ENCODE peak calls at places on chromosomes 5 and 9, in ten cellular contexts. S is esophagus squamous epithelium; V is ovary; M is mammary epithelial cell; F is heart right ventricle; R is CD8-positive, alpha-beta memory T cell; E is body of pancreas; K is aorta; P is CD8-positive, alpha-beta T cell; N is effector memory CD4-positive, alpha-beta T cell. H is an unnamed sample.

GRCh38 chr5:151651997-151652645 is 34.6 kb downstream of the SPARC start:
- DNase-seq in P (peak), R (peak), N (peak), M (peak), S (no peak), K (peak), V (peak), F (peak), E (peak), H (peak)

GRCh38 chr5:144566747-144567415 is 396.2 kb downstream of the KCTD16 start:
- DNase-seq in P (no peak), F (no peak), V (no peak), E (no peak), R (no peak), M (peak), K (no peak), S (no peak), N (no peak), H (no peak)

GRCh38 chr5:39906146-39906545 is 481.4 kb upstream of the DAB2 start:
- DNase-seq in K (no peak), S (no peak), N (no peak), R (no peak), F (no peak), M (peak), P (no peak), V (no peak), E (no peak), H (no peak)

GRCh38 chr9:112069318-112070169 is 105.6 kb downstream of the SUSD1 start:
- DNase-seq in F (no peak), M (no peak), S (no peak), K (no peak), P (no peak), V (no peak), R (no peak), N (no peak), E (peak), H (peak)

GRCh38 chr5:178249191-178249989 is 16.8 kb upstream of the PHYKPL start:
- DNase-seq in E (no peak), F (peak), M (peak), R (peak), K (no peak), N (no peak), P (peak), S (no peak), V (no peak), H (no peak)

GRCh38 chr9:127210851-127211730 is 53.5 kb upstream of the GARNL3 start:
- DNase-seq in V (no peak), K (no peak), F (no peak), P (no peak), S (no peak), E (no peak), M (no peak), N (no peak), R (no peak), H (no peak)

GRCh38 chr5:148746826-148747535 is 79.4 kb upstream of the ADRB2 start:
- DNase-seq in V (no peak), P (no peak), E (no peak), M (peak), N (no peak), S (no peak), K (no peak), R (no peak), F (no peak), H (no peak)

GRCh38 chr5:42960472-42960871 is 79.6 kb downstream of the ANXA2R start:
- DNase-seq in E (no peak), M (no peak), S (no peak), N (no peak), F (no peak), P (no peak), K (no peak), R (no peak), V (no peak), H (no peak)

GRCh38 chr5:64838803-64839202 is 70.1 kb downstream of the CWC27 start:
- DNase-seq in K (no peak), E (no peak), M (peak), N (no peak), F (no peak), V (no peak), P (no peak), S (no peak), R (no peak), H (no peak)

GRCh38 chr9:93812410-93812668 is 142.8 kb downstream of the BARX1 start:
- DNase-seq in F (no peak), S (no peak), E (no peak), R (no peak), N (no peak), P (no peak), V (no peak), M (no peak), K (no peak), H (no peak)

GRCh38 chr5:67315082-67315801 is 118.6 kb upstream of the CD180 start:
- DNase-seq in S (no peak), K (no peak), F (no peak), E (no peak), N (no peak), P (no peak), V (no peak), R (no peak), M (peak), H (no peak)

GRCh38 chr9:86413966-86414880 is 60.0 kb upstream of the TUT7 start:
- DNase-seq in V (no peak), K (no peak), M (no peak), N (no peak), F (no peak), E (no peak), R (no peak), S (no peak), P (no peak), H (peak)

GRCh38 chr5:179262126-179262920 is 82.9 kb downstream of the ADAMTS2 start:
- DNase-seq in N (no peak), S (no peak), K (no peak), V (no peak), R (no peak), F (no peak), P (no peak), E (no peak), M (no peak), H (no peak)

GRCh38 chr5:139680368-139681111 is 32.4 kb downstream of the CXXC5 start:
- DNase-seq in E (no peak), N (no peak), S (no peak), R (no peak), P (no peak), F (no peak), V (no peak), M (no peak), K (no peak), H (no peak)

GRCh38 chr5:143913008-143913752 is 101.2 kb downstream of the HMHB1 start:
- DNase-seq in S (no peak), E (no peak), F (no peak), R (no peak), K (no peak), N (no peak), P (no peak), M (peak), V (no peak), H (no peak)

GRCh38 chr5:35618791-35619190 is 1.1 kb downstream of the SPEF2 start:
- DNase-seq in M (no peak), V (no peak), S (no peak), R (no peak), N (no peak), K (no peak), P (no peak), F (no peak), E (no peak), H (no peak)

GRCh38 chr9:37037137-37037743 is 3.2 kb upstream of the PAX5 start:
- DNase-seq in P (no peak), F (no peak), V (no peak), E (no peak), R (no peak), N (no peak), M (no peak), K (peak), S (no peak), H (no peak)

GRCh38 chr9:131464354-131465000 is 38.2 kb upstream of the POMT1 start:
- DNase-seq in V (no peak), N (no peak), S (no peak), M (no peak), P (no peak), F (no peak), E (no peak), K (no peak), R (no peak), H (no peak)

GRCh38 chr9:137383453-137384115 is 39.4 kb downstream of the EXD3 start:
- DNase-seq in P (no peak), S (no peak), K (peak), F (no peak), V (no peak), M (no peak), E (peak), N (no peak), R (no peak), H (no peak)

GRCh38 chr9:113635586-113635985 is 172.1 kb downstream of the RGS3 start:
- DNase-seq in N (no peak), E (no peak), K (no peak), P (no peak), V (no peak), F (no peak), M (no peak), R (no peak), S (no peak), H (no peak)

GRCh38 chr5:133331866-133332731 is 280.2 kb downstream of the FSTL4 start:
- DNase-seq in K (peak), N (no peak), E (no peak), V (no peak), R (no peak), F (no peak), P (no peak), M (no peak), S (no peak), H (no peak)

GRCh38 chr9:69307446-69308216 is 17.4 kb upstream of the ENTREP1 start:
- DNase-seq in S (no peak), P (no peak), N (no peak), K (no peak), F (no peak), R (no peak), M (no peak), E (no peak), V (no peak), H (no peak)

GRCh38 chr5:132410451-132411381 is 41.2 kb downstream of the SLC22A5 start:
- DNase-seq in E (peak), M (no peak), S (no peak), N (peak), V (peak), R (peak), F (peak), K (peak), P (peak), H (peak)

GRCh38 chr9:137111788-137112563 is 2.6 kb downstream of the DPP7 start:
- DNase-seq in E (no peak), K (no peak), N (no peak), M (no peak), V (no peak), S (no peak), R (no peak), F (no peak), P (no peak), H (no peak)

GRCh38 chr5:103800728-103801127 is 238.1 kb upstream of the NUDT12 start:
- DNase-seq in P (no peak), E (no peak), N (no peak), S (no peak), F (no peak), K (no peak), V (no peak), R (no peak), M (peak), H (no peak)

GRCh38 chr9:126027566-126027965 is 280.4 kb downstream of the PBX3 start:
- DNase-seq in V (no peak), E (no peak), F (no peak), N (no peak), K (peak), R (no peak), P (no peak), M (no peak), S (no peak), H (peak)

GRCh38 chr9:85471791-85472190 is 270.0 kb downstream of the AGTPBP1 start:
- DNase-seq in V (no peak), S (no peak), P (no peak), N (no peak), K (no peak), F (no peak), R (no peak), E (no peak), M (no peak), H (no peak)

GRCh38 chr5:61504143-61504542 is 172.1 kb downstream of the ZSWIM6 start:
- DNase-seq in R (no peak), E (no peak), S (no peak), V (no peak), M (no peak), P (no peak), F (no peak), N (no peak), K (no peak), H (peak)

GRCh38 chr9:33024126-33024965 is 727 bp upstream of the DNAJA1 start:
- DNase-seq in K (no peak), P (no peak), S (no peak), R (no peak), N (no peak), M (no peak), F (no peak), E (no peak), V (peak), H (peak)

GRCh38 chr5:174828786-174829510 is 104.6 kb downstream of the MSX2 start:
- DNase-seq in F (no peak), E (no peak), V (no peak), M (no peak), R (no peak), S (no peak), K (no peak), P (no peak), N (no peak), H (no peak)

GRCh38 chr9:107881625-107882300 is 392.2 kb upstream of the KLF4 start:
- DNase-seq in N (no peak), P (no peak), S (no peak), E (no peak), M (peak), K (no peak), V (no peak), R (no peak), F (no peak), H (no peak)

GRCh38 chr9:134191455-134192209 is 27.3 kb upstream of the RNU6ATAC start:
- DNase-seq in F (no peak), R (no peak), M (no peak), V (peak), K (peak), P (no peak), N (no peak), S (no peak), E (no peak), H (no peak)

GRCh38 chr5:95673076-95673475 is 9.7 kb downstream of the SPATA9 start:
- DNase-seq in K (no peak), M (no peak), S (no peak), E (peak), N (no peak), F (no peak), V (peak), R (no peak), P (no peak), H (no peak)

GRCh38 chr9:1058826-1059225 is 8.7 kb downstream of the DMRT2 start:
- DNase-seq in M (no peak), S (no peak), V (no peak), E (no peak), K (no peak), P (no peak), N (no peak), R (no peak), F (no peak), H (no peak)

GRCh38 chr5:122880749-122881148 is 35.3 kb downstream of the SNX24 start:
- DNase-seq in S (no peak), N (no peak), F (no peak), V (no peak), E (no peak), P (no peak), R (no peak), K (no peak), M (no peak), H (no peak)

GRCh38 chr9:87382902-87383301 is 114.8 kb upstream of the DAPK1 start:
- DNase-seq in S (no peak), K (no peak), P (no peak), N (no peak), R (no peak), F (no peak), V (no peak), E (no peak), M (peak), H (no peak)

DNA sequence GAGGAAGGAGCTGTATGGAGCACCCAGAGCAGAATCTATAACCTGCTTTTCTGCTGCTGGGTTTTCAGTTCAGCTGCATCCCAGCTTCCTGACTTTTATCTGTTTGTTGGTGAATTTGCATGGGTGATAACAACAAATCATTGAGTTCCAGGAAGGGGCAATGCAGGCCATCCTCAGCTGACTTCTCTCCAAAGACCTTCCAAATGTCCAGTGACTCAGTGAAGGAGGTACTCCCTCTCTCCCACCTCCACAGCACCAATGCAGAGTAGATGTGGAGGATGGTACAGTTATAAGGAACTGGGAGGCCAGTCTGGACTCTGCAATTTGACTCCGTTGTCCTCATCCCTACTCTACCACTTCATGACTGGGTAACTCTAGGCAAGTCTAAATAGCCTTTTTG is 1.7 kb upstream of the TXN start:
- DNase-seq in K (no peak), M (no peak), F (no peak), S (no peak), N (no peak), P (no peak), E (no peak), R (no peak), V (no peak), H (no peak)
- H3K27ac ChIP-seq in K (no peak), M (peak), F (peak), S (peak), N (no peak), P (no peak), E (no peak), R (peak), V (peak), H (peak)

GRCh38 chr5:55897206-55897894 is 46.2 kb downstream of the IL31RA start:
- DNase-seq in R (no peak), F (no peak), K (no peak), M (no peak), N (no peak), S (no peak), V (no peak), E (no peak), P (no peak), H (no peak)
- H3K4me3 ChIP-seq in R (no peak), F (no peak), K (no peak), M (peak), N (no peak), S (no peak), V (no peak), E (no peak), P (no peak), H (no peak)

GRCh38 chr5:32014345-32014744 is 159.8 kb downstream of the GOLPH3 start:
- DNase-seq in F (no peak), N (no peak), E (no peak), S (no peak), R (no peak), P (no peak), M (no peak), V (no peak), K (no peak), H (no peak)

GRCh38 chr5:32002755-32003154 is 171.4 kb downstream of the GOLPH3 start:
- DNase-seq in V (no peak), F (no peak), N (no peak), M (no peak), R (no peak), S (no peak), E (no peak), K (no peak), P (no peak), H (no peak)

GRCh38 chr5:32004404-32004803 is 169.7 kb downstream of the GOLPH3 start:
- DNase-seq in R (no peak), S (no peak), F (no peak), V (no peak), N (no peak), M (no peak), K (no peak), E (no peak), P (no peak), H (no peak)

GRCh38 chr5:32013658-32014057 is 160.5 kb downstream of the GOLPH3 start:
- DNase-seq in K (no peak), N (no peak), V (no peak), F (no peak), S (no peak), M (no peak), R (no peak), P (no peak), E (no peak), H (no peak)

DNA sequence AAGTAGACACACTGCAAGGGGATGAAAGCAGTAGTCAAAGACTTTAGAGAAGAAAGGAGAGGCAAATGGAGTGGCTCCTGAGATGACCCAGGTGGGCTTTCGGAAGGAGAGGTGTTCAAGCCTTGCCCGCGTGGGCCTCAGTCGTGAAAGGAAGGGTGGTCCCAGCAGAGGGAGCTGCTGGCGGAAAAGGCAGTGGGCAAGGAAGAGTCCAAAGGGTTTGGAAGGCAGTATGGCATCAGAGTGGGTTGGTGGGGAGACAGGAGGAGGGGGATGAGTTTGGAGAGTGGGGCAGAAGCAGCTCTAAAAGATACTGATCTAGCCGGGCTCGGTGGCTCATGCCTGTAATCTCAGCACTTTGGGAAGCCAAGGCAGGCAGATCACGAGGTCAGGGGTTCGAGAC is 165.4 kb downstream of the GOLPH3 start:
- DNase-seq in V (no peak), R (no peak), N (no peak), K (no peak), M (no peak), E (no peak), S (no peak), P (no peak), F (no peak), H (no peak)
- H3K27ac ChIP-seq in V (no peak), R (no peak), N (no peak), K (no peak), M (no peak), E (no peak), S (no peak), P (no peak), F (no peak), H (no peak)

GRCh38 chr5:129440424-129440823 is 19.7 kb upstream of the ADAMTS19 start:
- DNase-seq in V (no peak), K (no peak), M (no peak), E (peak), R (no peak), P (no peak), S (no peak), N (no peak), F (no peak), H (peak)
- H3K4me3 ChIP-seq in V (no peak), K (no peak), M (no peak), E (peak), R (no peak), P (no peak), S (no peak), N (no peak), F (no peak), H (no peak)

DNA sequence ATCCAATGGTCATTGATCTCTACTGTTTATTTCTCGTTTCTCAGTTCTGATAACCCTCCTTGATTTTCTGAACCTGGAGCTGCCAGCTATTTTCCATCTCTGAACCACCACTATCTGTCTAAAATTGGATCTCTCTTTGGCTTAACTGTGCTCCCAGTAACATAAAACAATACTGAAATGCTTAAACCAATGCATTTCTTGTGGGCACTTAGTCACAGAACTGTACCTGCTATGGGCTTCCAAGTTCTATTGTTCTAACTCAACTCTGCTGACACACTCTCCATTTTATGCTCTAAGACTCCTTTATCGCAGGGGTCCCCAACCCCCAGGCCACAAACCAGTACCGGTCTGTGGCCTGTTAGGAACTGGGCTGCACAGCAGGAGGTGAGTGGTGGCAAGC is 120.6 kb downstream of the LHFPL2 start:
- DNase-seq in N (no peak), K (no peak), P (no peak), V (no peak), E (no peak), S (no peak), F (no peak), R (no peak), M (no peak), H (no peak)
- H3K27ac ChIP-seq in N (no peak), K (no peak), P (no peak), V (peak), E (no peak), S (peak), F (peak), R (no peak), M (peak), H (no peak)

GRCh38 chr9:97985058-97985861 is 2.1 kb downstream of the ANP32B start:
- DNase-seq in M (peak), R (peak), P (peak), E (peak), K (peak), N (peak), S (no peak), V (peak), F (peak), H (peak)

GRCh38 chr9:97987490-97987889 is 4.3 kb downstream of the ANP32B start:
- DNase-seq in N (no peak), E (no peak), K (no peak), V (no peak), M (no peak), S (no peak), P (no peak), R (no peak), F (no peak), H (no peak)

GRCh38 chr9:97984188-97985057 is 1.3 kb downstream of the ANP32B start:
- DNase-seq in N (peak), S (peak), V (peak), M (peak), K (peak), E (peak), F (peak), R (peak), P (peak), H (peak)

GRCh38 chr9:97983524-97984187 is 515 bp downstream of the ANP32B start:
- DNase-seq in P (peak), N (peak), V (peak), K (peak), F (peak), R (peak), E (peak), S (no peak), M (peak), H (peak)

GRCh38 chr9:97986466-97986865 is 3.3 kb downstream of the ANP32B start:
- DNase-seq in V (no peak), S (no peak), E (no peak), F (no peak), K (no peak), M (peak), N (no peak), R (no peak), P (no peak), H (no peak)
- H3K4me3 ChIP-seq in V (no peak), S (no peak), E (no peak), F (no peak), K (no peak), M (no peak), N (no peak), R (peak), P (no peak), H (no peak)

GRCh38 chr9:133122167-133122550 is 1.1 kb upstream of the RALGDS start:
- DNase-seq in F (no peak), V (no peak), K (no peak), E (no peak), N (no peak), M (no peak), S (no peak), P (no peak), R (no peak), H (no peak)
- H3K27ac ChIP-seq in F (peak), V (peak), K (no peak), E (peak), N (peak), M (no peak), S (peak), P (peak), R (peak), H (peak)